ENCODE peak calls at places on chromosomes 5 and 9, in five cellular contexts. N is iPS DF 19.7, I is psoas muscle, J is body of pancreas, E is skeletal muscle cell. A is an unnamed sample.

GRCh38 chr9:120779227-120779626 is 14.0 kb downstream of the FBXW2 start:
- DNase-seq in N (no peak), J (no peak), E (no peak), I (no peak), A (no peak)

GRCh38 chr5:74382864-74383618 is 257.5 kb downstream of the ENC1 start:
- DNase-seq in E (peak), I (peak), N (no peak), J (peak), A (no peak)

GRCh38 chr9:127926961-127927456 is 3.6 kb downstream of the PIP5KL1 start:
- DNase-seq in E (no peak), J (no peak), N (no peak), I (no peak), A (no peak)

GRCh38 chr5:129960831-129961230 is 56.6 kb downstream of the CHSY3 start:
- DNase-seq in I (no peak), E (no peak), J (no peak), N (no peak), A (no peak)

GRCh38 chr5:91219803-91220371 is 163.2 kb downstream of the ARRDC3 start:
- DNase-seq in N (peak), I (no peak), E (no peak), J (no peak), A (no peak)

GRCh38 chr5:458547-459353 is 15.8 kb downstream of the EXOC3 start:
- DNase-seq in E (no peak), J (peak), I (no peak), N (no peak), A (no peak)

GRCh38 chr5:139788294-139788875 is 7.2 kb upstream of the PSD2 start:
- DNase-seq in E (no peak), J (no peak), N (no peak), I (peak), A (no peak)

GRCh38 chr5:176724472-176724871 is 77.2 kb downstream of the TSPAN17 start:
- DNase-seq in J (no peak), E (no peak), I (no peak), N (no peak), A (no peak)

GRCh38 chr9:109109962-109110325 is 9.8 kb downstream of the TMEM245 start:
- DNase-seq in J (no peak), I (no peak), E (no peak), N (no peak), A (no peak)

GRCh38 chr5:40984884-40985283 is 75.6 kb downstream of the C7 start:
- DNase-seq in E (no peak), I (no peak), N (no peak), J (no peak), A (no peak)

GRCh38 chr9:19028835-19029451 is 4.1 kb downstream of the SAXO1 start:
- DNase-seq in J (peak), E (no peak), N (no peak), I (no peak), A (peak)

A was measured in LNCaP clone FGC.